ENCODE peak calls at places on chromosomes 7 and 10, in five cellular contexts. B is posterior cingulate gyrus, G is glutamatergic neuron, A is GF-D8, V is NT2/D1. E is an unnamed sample.

GRCh38 chr10:49512121-49512809 is 26.7 kb downstream of the ERCC6 start:
- DNase-seq in B (no peak), G (no peak), A (peak; percentile 4), V (peak; percentile 15), E (no peak)

GRCh38 chr7:95342642-95343252 is 18.4 kb upstream of the PON1 start:
- DNase-seq in B (no peak), V (peak; percentile 16), A (no peak), G (no peak), E (no peak)

GRCh38 chr7:74542558-74543117 is 88.9 kb downstream of the GTF2IRD1 start:
- DNase-seq in V (no peak), G (no peak), B (peak; percentile 47), A (no peak), E (peak; percentile 7)

GRCh38 chr10:110181911-110182310 is 25.5 kb upstream of the MXI1 start:
- DNase-seq in B (no peak), G (no peak), V (no peak), A (no peak), E (no peak)

GRCh38 chr7:88792361-88792760 is 3.2 kb downstream of the TEX47 start:
- DNase-seq in G (no peak), A (no peak), B (no peak), V (no peak), E (no peak)

GRCh38 chr7:106165328-106165727 is 53.2 kb upstream of the SYPL1 start:
- DNase-seq in V (no peak), A (no peak), B (no peak), G (no peak), E (no peak)

GRCh38 chr10:4243651-4244050 is 458.6 kb upstream of the KLF6 start:
- DNase-seq in B (no peak), A (no peak), G (no peak), V (no peak), E (no peak)

GRCh38 chr10:2282194-2282593 is 544.9 kb upstream of the ADARB2 start:
- DNase-seq in A (no peak), V (no peak), G (peak; percentile 32), B (no peak), E (no peak)

GRCh38 chr10:127694580-127695193 is 42.3 kb upstream of the FOXI2 start:
- DNase-seq in G (peak; percentile 81), V (peak; percentile 66), B (no peak), A (no peak), E (no peak)

GRCh38 chr7:6453737-6454136 is 6.0 kb upstream of the DAGLB start:
- DNase-seq in A (no peak), V (no peak), B (no peak), G (no peak), E (no peak)

GRCh38 chr7:22426463-22427121 is 69.6 kb upstream of the RAPGEF5 start:
- DNase-seq in G (no peak), B (no peak), V (no peak), A (no peak), E (no peak)

GRCh38 chr10:7622969-7623368 is 43.8 kb downstream of the ITIH5 start:
- DNase-seq in V (no peak), A (no peak), G (no peak), B (no peak), E (no peak)

GRCh38 chr10:100528885-100529472 is 692 bp downstream of the NDUFB8 start:
- DNase-seq in G (peak; percentile 64), B (no peak), V (no peak), A (no peak), E (peak; percentile 40)

GRCh38 chr7:43591551-43592180 is 8.8 kb downstream of the STK17A start:
- DNase-seq in B (no peak), V (no peak), A (no peak), G (no peak), E (no peak)

GRCh38 chr10:25804505-25804904 is 129.5 kb upstream of the MYO3A start:
- DNase-seq in A (no peak), G (no peak), B (no peak), V (no peak), E (no peak)

GRCh38 chr10:130834170-130834569 is 477.4 kb downstream of the TCERG1L start:
- DNase-seq in A (no peak), V (no peak), B (no peak), G (no peak), E (no peak)

GRCh38 chr10:52644678-52645434 is 127.7 kb downstream of the MBL2 start:
- DNase-seq in V (peak; percentile 18), A (no peak), G (peak; percentile 54), B (peak; percentile 36), E (peak; percentile 9)

E was measured in C1 segment of cervical spinal cord.